ENCODE peak calls at places on chromosomes 16 and 17, in eight cellular contexts. K, P, W, D, M, C, R and Z are unnamed samples.

GRCh38 chr16:2975161-2975795 is 5.0 kb downstream of the PKMYT1 start:
- DNase-seq in K (no peak), P (no peak), W (no peak), D (no peak), M (no peak), C (no peak), R (no peak), Z (no peak)

GRCh38 chr16:72409428-72409827 is 237.5 kb upstream of the PMFBP1 start:
- DNase-seq in K (no peak), P (no peak), W (no peak), D (no peak), M (no peak), C (no peak), R (peak; percentile 45), Z (no peak)

GRCh38 chr17:51814521-51814920 is 344.0 kb downstream of the CA10 start:
- DNase-seq in K (no peak), P (peak; percentile 71), W (no peak), D (no peak), M (no peak), C (no peak), R (no peak), Z (no peak)

GRCh38 chr17:2077040-2077439 is 22.1 kb downstream of the HIC1 start:
- DNase-seq in K (no peak), P (no peak), W (no peak), D (no peak), M (no peak), C (no peak), R (no peak), Z (no peak)

GRCh38 chr16:54980821-54981220 is 50.2 kb downstream of the IRX5 start:
- DNase-seq in K (no peak), P (no peak), W (no peak), D (no peak), M (no peak), C (no peak), R (no peak), Z (no peak)

GRCh38 chr16:11032922-11033291 is 88.5 kb downstream of the CLEC16A start:
- DNase-seq in K (no peak), P (no peak), W (peak; percentile 77), D (no peak), M (no peak), C (peak; percentile 32), R (peak; percentile 15), Z (no peak)

GRCh38 chr17:57911834-57912673 is 43.2 kb downstream of the CUEDC1 start:
- DNase-seq in K (no peak), P (peak; percentile 95), W (peak; percentile 44), D (peak; percentile 87), M (no peak), C (no peak), R (peak; percentile 41), Z (no peak)

GRCh38 chr16:12679660-12680272 is 123.9 kb downstream of the CPPED1 start:
- DNase-seq in K (no peak), P (no peak), W (peak; percentile 6), D (no peak), M (no peak), C (no peak), R (peak; percentile 56), Z (no peak)

GRCh38 chr17:69535022-69535570 is 120.6 kb downstream of the MAP2K6 start:
- DNase-seq in K (no peak), P (no peak), W (no peak), D (no peak), M (no peak), C (peak; percentile 41), R (no peak), Z (no peak)

GRCh38 chr17:71592431-71592830 is 528.4 kb upstream of the SOX9 start:
- DNase-seq in K (no peak), P (no peak), W (no peak), D (no peak), M (no peak), C (no peak), R (no peak), Z (no peak)

GRCh38 chr17:37791434-37791833 is 46.6 kb upstream of the HNF1B start:
- DNase-seq in K (peak; percentile 77), P (peak; percentile 24), W (peak; percentile 40), D (no peak), M (peak; percentile 19), C (peak; percentile 23), R (peak; percentile 59), Z (peak; percentile 62)

GRCh38 chr17:49646391-49647255 is 31.3 kb downstream of the SPOP start:
- DNase-seq in K (peak; percentile 88), P (peak; percentile 88), W (peak; percentile 84), D (peak; percentile 68), M (no peak), C (peak; percentile 27), R (no peak), Z (no peak)

GRCh38 chr16:56662357-56663354 is 4.9 kb downstream of the MT1F start:
- DNase-seq in K (no peak), P (no peak), W (no peak), D (no peak), M (no peak), C (no peak), R (peak; percentile 65), Z (no peak)

GRCh38 chr17:38881600-38882191 is 11.8 kb downstream of the LASP1 start:
- DNase-seq in K (no peak), P (no peak), W (peak; percentile 54), D (no peak), M (peak; percentile 63), C (peak; percentile 89), R (no peak), Z (peak; percentile 87)

GRCh38 chr17:58332720-58333395 is 4.3 kb upstream of the TSPOAP1 start:
- DNase-seq in K (peak; percentile 26), P (no peak), W (no peak), D (no peak), M (peak; percentile 28), C (no peak), R (no peak), Z (peak; percentile 90)

GRCh38 chr17:50533720-50534148 is 1.2 kb downstream of the EPN3 start:
- DNase-seq in K (no peak), P (peak; percentile 63), W (peak; percentile 54), D (no peak), M (peak; percentile 90), C (peak; percentile 61), R (peak; percentile 53), Z (no peak)

GRCh38 chr16:20255002-20255401 is 72.3 kb downstream of the GP2 start:
- DNase-seq in K (no peak), P (no peak), W (no peak), D (no peak), M (no peak), C (no peak), R (no peak), Z (no peak)

GRCh38 chr17:82807101-82807500 is 32.7 kb downstream of the ZNF750 start:
- DNase-seq in K (no peak), P (no peak), W (no peak), D (no peak), M (no peak), C (no peak), R (no peak), Z (no peak)

GRCh38 chr17:16988749-16989229 is 16.9 kb upstream of the TNFRSF13B start:
- DNase-seq in K (peak; percentile 90), P (no peak), W (no peak), D (no peak), M (no peak), C (no peak), R (no peak), Z (no peak)

GRCh38 chr16:68800257-68800875 is 43.0 kb upstream of the TANGO6 start:
- DNase-seq in K (peak; percentile 51), P (peak; percentile 85), W (peak; percentile 79), D (peak; percentile 62), M (peak; percentile 71), C (peak; percentile 87), R (peak; percentile 94), Z (peak; percentile 64)
- TF ChIP-seq EZH2phosphoT487 in K (no peak), P (no peak), W (no peak), D (no peak), M (no peak), C (no peak), R (no peak), Z (no peak)

DNA sequence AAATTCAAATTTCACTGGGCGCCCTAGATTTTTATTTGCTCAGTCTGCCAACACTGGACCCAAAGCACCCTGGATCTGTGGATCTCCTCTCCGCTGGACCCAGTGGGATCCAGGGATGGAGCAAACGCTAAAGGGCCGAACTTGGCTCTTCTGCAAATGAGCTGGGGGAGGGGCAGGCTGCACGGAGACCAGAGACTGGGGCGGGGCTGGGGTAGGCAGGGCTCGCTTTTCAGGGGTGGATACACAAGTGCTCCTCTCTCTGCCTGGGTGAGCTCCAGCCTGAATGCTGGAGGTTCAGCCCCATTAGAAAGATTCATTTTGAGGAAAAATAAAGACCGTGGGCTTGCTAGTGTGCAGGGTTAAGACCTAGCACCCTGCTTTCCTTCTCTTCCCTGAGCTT is 8.9 kb downstream of the CBX4 start:
- DNase-seq in K (no peak), P (no peak), W (no peak), D (no peak), M (no peak), C (no peak), R (peak; percentile 58), Z (no peak)
- H3K9me2 ChIP-seq in K (no peaks in the 10 kb centered on the region), P (no peaks in the 10 kb centered on the region), W (no peaks in the 10 kb centered on the region), D (no peaks in the 10 kb centered on the region), M (no peaks in the 10 kb centered on the region), C (no peaks in the 10 kb centered on the region), R (no peaks in the 10 kb centered on the region), Z (no peaks in the 10 kb centered on the region)

GRCh38 chr17:73795730-73796129 is 151.5 kb upstream of the SDK2 start:
- DNase-seq in K (no peak), P (peak; percentile 8), W (no peak), D (no peak), M (no peak), C (peak; percentile 48), R (no peak), Z (no peak)

GRCh38 chr17:73799781-73800627 is 155.8 kb upstream of the SDK2 start:
- DNase-seq in K (no peak), P (peak; percentile 51), W (no peak), D (no peak), M (no peak), C (no peak), R (no peak), Z (no peak)

GRCh38 chr17:73797594-73798110 is 153.4 kb upstream of the SDK2 start:
- DNase-seq in K (no peak), P (no peak), W (no peak), D (no peak), M (no peak), C (no peak), R (no peak), Z (no peak)

GRCh38 chr17:73799091-73799490 is 154.8 kb upstream of the SDK2 start:
- DNase-seq in K (no peak), P (no peak), W (no peak), D (no peak), M (no peak), C (no peak), R (no peak), Z (no peak)

GRCh38 chr17:73798111-73798748 is 154.0 kb upstream of the SDK2 start:
- DNase-seq in K (no peak), P (peak; percentile 97), W (peak; percentile 96), D (no peak), M (no peak), C (peak; percentile 93), R (no peak), Z (no peak)
- TF ChIP-seq EZH2phosphoT487 in K (no peak), P (no peak), W (no peak), D (no peak), M (no peak), C (no peak), R (no peak), Z (no peak)

DNA sequence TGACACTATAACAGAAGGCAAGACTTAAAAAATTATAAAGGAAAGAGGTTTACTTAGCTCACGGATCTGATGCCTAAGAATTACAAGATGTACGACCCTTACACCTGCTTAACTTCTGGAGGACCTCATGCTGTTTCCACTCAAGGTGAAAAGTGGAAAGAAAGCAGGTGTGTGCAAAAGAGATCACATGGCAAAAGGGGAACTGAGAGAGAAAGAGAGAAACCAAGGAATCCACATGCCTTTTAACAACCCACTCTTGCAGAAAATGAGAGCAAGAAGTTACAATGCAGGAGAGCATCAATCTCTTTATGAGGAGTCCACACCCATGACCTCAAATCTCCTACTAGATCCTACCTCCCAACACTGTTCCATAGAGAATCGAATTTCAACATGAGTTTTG is 2382.2 kb downstream of the TP53TG3F start:
- DNase-seq in K (no peak), P (no peak), W (no peak), D (no peak), M (no peak), C (no peak), R (no peak), Z (no peak)
- H3K9me2 ChIP-seq in K (no peaks in the 10 kb centered on the region), P (no peaks in the 10 kb centered on the region), W (no peaks in the 10 kb centered on the region), D (no peaks in the 10 kb centered on the region), M (no peaks in the 10 kb centered on the region), C (no peaks in the 10 kb centered on the region), R (no peaks in the 10 kb centered on the region), Z (no peaks in the 10 kb centered on the region)